ENCODE peak calls at places on chromosome 19, in six cellular contexts. A is PC-3; K is mucosa of descending colon; U is foreskin fibroblast; N is CD4-positive, alpha-beta memory T cell; H is adipocyte. Z is an unnamed sample.

GRCh38 chr19:48135411-48135810 is 24.8 kb upstream of the PLA2G4C start:
- DNase-seq in A (no peak), K (no peak), U (no peak), N (no peak), H (no peak), Z (no peak)

GRCh38 chr19:18320865-18321728 is 1.8 kb downstream of the LSM4 start:
- DNase-seq in A (no peak), K (peak), U (no peak), N (no peak), H (no peak), Z (no peak)

GRCh38 chr19:40348961-40349507 is 539 bp downstream of the PLD3 start:
- DNase-seq in A (peak), K (peak), U (peak), N (no peak), H (peak), Z (peak)

GRCh38 chr19:10138879-10139795 is 19.4 kb upstream of the EIF3G start:
- DNase-seq in A (no peak), K (no peak), U (no peak), N (no peak), H (no peak), Z (no peak)

GRCh38 chr19:8367327-8368001 is 3.5 kb downstream of the ANGPTL4 start:
- DNase-seq in A (peak), K (peak), U (peak), N (no peak), H (peak), Z (peak)

GRCh38 chr19:5914946-5915781 is 1.1 kb downstream of the CAPS start:
- DNase-seq in A (peak), K (peak), U (no peak), N (no peak), H (no peak), Z (no peak)

GRCh38 chr19:54094601-54095000 is 6.0 kb downstream of the OSCAR start:
- DNase-seq in A (no peak), K (no peak), U (no peak), N (no peak), H (no peak), Z (no peak)

GRCh38 chr19:55485439-55486011 is 537 bp downstream of the NAT14 start:
- DNase-seq in A (no peak), K (no peak), U (no peak), N (no peak), H (no peak), Z (no peak)

GRCh38 chr19:9406798-9407352 is 28.5 kb downstream of the ZNF266 start:
- DNase-seq in A (no peak), K (peak), U (peak), N (peak), H (peak), Z (peak)

GRCh38 chr19:44746946-44747738 is 1.4 kb upstream of the BCL3 start:
- DNase-seq in A (peak), K (peak), U (peak), N (peak), H (peak), Z (peak)

GRCh38 chr19:29418106-29418684 is 107.6 kb upstream of the VSTM2B start:
- DNase-seq in A (no peak), K (no peak), U (no peak), N (no peak), H (no peak), Z (no peak)

GRCh38 chr19:41997121-41997850 is 3.3 kb upstream of the ATP1A3 start:
- DNase-seq in A (peak), K (peak), U (peak), N (peak), H (peak), Z (peak)

GRCh38 chr19:33686687-33687541 is 65.2 kb downstream of the CHST8 start:
- DNase-seq in A (no peak), K (no peak), U (no peak), N (no peak), H (no peak), Z (no peak)

GRCh38 chr19:18460900-18461299 is 23.0 kb upstream of the ISYNA1 start:
- DNase-seq in A (no peak), K (no peak), U (no peak), N (no peak), H (no peak), Z (no peak)

GRCh38 chr19:7673995-7674667 is 2.8 kb upstream of the MCEMP1 start:
- DNase-seq in A (peak), K (peak), U (peak), N (no peak), H (peak), Z (peak)

GRCh38 chr19:29302002-29302928 is 89.3 kb upstream of the UQCRFS1 start:
- DNase-seq in A (no peak), K (no peak), U (no peak), N (no peak), H (no peak), Z (no peak)

GRCh38 chr19:33416307-33417215 is 43.1 kb downstream of the CEBPG start:
- DNase-seq in A (peak), K (peak), U (peak), N (peak), H (peak), Z (peak)

GRCh38 chr19:49120868-49121267 is 1.5 kb downstream of the PPFIA3 start:
- DNase-seq in A (no peak), K (no peak), U (no peak), N (no peak), H (no peak), Z (no peak)

GRCh38 chr19:4361152-4362037 is 18.0 kb downstream of the MPND start:
- DNase-seq in A (no peak), K (no peak), U (no peak), N (no peak), H (no peak), Z (no peak)

GRCh38 chr19:33063356-33064116 is 1.2 kb downstream of the RHPN2 start:
- DNase-seq in A (peak), K (peak), U (no peak), N (no peak), H (peak), Z (peak)

GRCh38 chr19:6890938-6891337 is 3.6 kb downstream of the ADGRE1 start:
- DNase-seq in A (no peak), K (no peak), U (no peak), N (peak), H (no peak), Z (no peak)

GRCh38 chr19:45424191-45425058 is 708 bp upstream of the ERCC1 start:
- DNase-seq in A (peak), K (no peak), U (peak), N (no peak), H (peak), Z (peak)

GRCh38 chr19:48770223-48770622 is 14.9 kb downstream of the FGF21 start:
- DNase-seq in A (no peak), K (no peak), U (no peak), N (no peak), H (peak), Z (peak)

GRCh38 chr19:29201849-29202248 is 11.1 kb downstream of the UQCRFS1 start:
- DNase-seq in A (no peak), K (no peak), U (no peak), N (no peak), H (no peak), Z (no peak)

GRCh38 chr19:28737021-28737525 is 475.9 kb downstream of the UQCRFS1 start:
- DNase-seq in A (peak), K (peak), U (peak), N (no peak), H (peak), Z (peak)

GRCh38 chr19:18386543-18387251 is 739 bp downstream of the GDF15 start:
- DNase-seq in A (no peak), K (peak), U (no peak), N (no peak), H (peak), Z (peak)

GRCh38 chr19:57437931-57438330 is 2.8 kb downstream of the ZNF749 start:
- DNase-seq in A (no peak), K (no peak), U (peak), N (no peak), H (no peak), Z (no peak)

GRCh38 chr19:49987159-49987698 is 26.3 kb upstream of the SIGLEC11 start:
- DNase-seq in A (peak), K (peak), U (peak), N (peak), H (peak), Z (peak)

GRCh38 chr19:16293133-16294085 is 31.2 kb upstream of the KLF2 start:
- DNase-seq in A (peak), K (peak), U (peak), N (no peak), H (peak), Z (peak)
- H3K4me3 ChIP-seq in A (peak), K (no peak), U (peak), N (no peak), H (peak), Z (peak)

DNA sequence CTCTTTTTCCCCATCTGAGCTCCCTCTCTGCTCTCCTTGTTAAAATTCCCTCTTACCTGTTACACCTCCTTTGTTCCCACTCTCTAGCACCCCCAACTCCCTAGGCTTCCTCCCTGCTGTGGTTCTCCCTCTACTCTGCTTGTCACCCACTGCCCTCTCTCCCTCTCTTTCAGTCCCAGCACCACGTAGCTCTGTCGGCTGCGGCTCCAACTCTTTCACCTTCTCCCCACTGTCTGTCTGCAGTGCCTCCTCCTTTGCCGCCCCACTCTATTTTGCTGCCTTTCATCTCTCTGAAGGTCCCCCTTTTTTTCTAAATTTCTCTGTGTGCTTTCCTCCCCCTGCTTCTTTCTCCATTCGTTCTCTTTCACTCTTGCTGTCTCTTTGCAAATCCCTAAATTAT is 1.1 kb downstream of the ZNF836 start:
- DNase-seq in A (no peak), K (peak), U (no peak), N (no peak), H (peak), Z (no peak)
- H3K4me3 ChIP-seq in A (peak), K (no peak), U (peak), N (peak), H (peak), Z (peak)

GRCh38 chr19:2523630-2524311 is 47.8 kb downstream of the GADD45B start:
- DNase-seq in A (no peak), K (no peak), U (peak), N (no peak), H (peak), Z (peak)

GRCh38 chr19:2527171-2527570 is 51.2 kb downstream of the GADD45B start:
- DNase-seq in A (no peak), K (no peak), U (no peak), N (no peak), H (no peak), Z (no peak)

GRCh38 chr19:2527716-2528115 is 51.8 kb downstream of the GADD45B start:
- DNase-seq in A (no peak), K (no peak), U (no peak), N (no peak), H (no peak), Z (no peak)

GRCh38 chr19:2524840-2525723 is 49.2 kb downstream of the GADD45B start:
- DNase-seq in A (peak), K (no peak), U (peak), N (no peak), H (peak), Z (peak)

GRCh38 chr19:2524361-2524839 is 48.5 kb downstream of the GADD45B start:
- DNase-seq in A (no peak), K (no peak), U (no peak), N (no peak), H (no peak), Z (no peak)
- H3K4me3 ChIP-seq in A (peak), K (no peak), U (no peak), N (no peak), H (peak), Z (no peak)

DNA sequence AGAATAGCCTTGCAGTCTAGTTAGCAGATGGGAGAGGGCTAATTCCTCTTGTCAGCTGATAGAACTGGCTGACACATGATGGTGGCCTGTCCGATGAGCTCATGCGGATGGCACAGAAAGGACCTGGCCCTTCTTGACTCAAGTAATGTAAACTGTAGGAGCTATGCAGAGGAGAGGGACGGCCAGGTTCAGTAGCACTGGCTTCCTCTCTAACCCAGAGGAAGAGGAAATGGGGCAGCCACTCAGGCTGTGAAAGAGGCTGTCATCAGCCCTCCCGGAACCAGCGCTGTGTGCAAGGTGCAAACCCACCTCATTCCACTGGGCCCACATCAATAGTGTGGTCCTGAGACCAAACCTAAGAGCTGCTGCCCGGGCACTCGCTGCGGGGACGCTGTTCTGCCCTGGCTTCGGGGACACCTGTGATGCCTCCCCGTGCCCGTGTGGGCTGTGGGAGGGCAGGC is 30.7 kb upstream of the USE1 start:
- DNase-seq in A (no peak), K (peak), U (no peak), N (peak), H (no peak), Z (no peak)
- H3K4me3 ChIP-seq in A (no peak), K (no peak), U (no peak), N (peak), H (no peak), Z (no peak)

DNA sequence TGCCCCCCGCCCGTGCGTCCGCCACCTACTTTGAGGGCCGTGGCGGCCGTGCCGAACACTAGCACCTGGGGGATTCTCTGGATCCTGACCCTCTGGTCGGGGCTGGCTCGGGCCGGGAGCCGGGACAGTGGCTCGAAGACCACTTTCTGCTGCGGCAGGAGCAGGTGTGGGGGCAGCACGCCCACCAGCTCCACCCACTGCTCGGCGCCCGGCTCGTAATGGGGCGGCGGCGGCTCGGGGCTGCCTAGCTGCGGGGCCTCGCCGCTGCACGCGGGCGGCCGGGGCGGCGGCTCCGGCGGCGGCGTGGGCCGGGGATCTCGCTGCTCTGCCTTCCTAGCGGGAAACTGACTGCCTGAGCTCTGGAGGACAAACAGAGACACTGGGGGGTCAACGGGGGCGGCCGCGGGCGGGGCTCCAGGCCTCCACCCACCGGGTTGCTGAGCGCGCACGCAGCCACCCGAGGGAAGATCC is 26.4 kb downstream of the DCAF15 start:
- DNase-seq in A (no peak), K (no peak), U (no peak), N (no peak), H (no peak), Z (no peak)
- H3K4me3 ChIP-seq in A (no peak), K (no peak), U (no peak), N (no peak), H (no peak), Z (no peak)

GRCh38 chr19:852136-853013 is at the start of gene ELANE:
- DNase-seq in A (no peak), K (no peak), U (no peak), N (no peak), H (no peak), Z (no peak)

GRCh38 chr19:850979-851335 is 1.1 kb upstream of the ELANE start:
- DNase-seq in A (no peak), K (no peak), U (no peak), N (no peak), H (no peak), Z (no peak)

GRCh38 chr19:853014-853553 is 981 bp downstream of the ELANE start:
- DNase-seq in A (no peak), K (no peak), U (no peak), N (no peak), H (no peak), Z (no peak)

GRCh38 chr19:848457-848921 is 3.6 kb upstream of the ELANE start:
- DNase-seq in A (no peak), K (no peak), U (no peak), N (no peak), H (no peak), Z (no peak)

DNA sequence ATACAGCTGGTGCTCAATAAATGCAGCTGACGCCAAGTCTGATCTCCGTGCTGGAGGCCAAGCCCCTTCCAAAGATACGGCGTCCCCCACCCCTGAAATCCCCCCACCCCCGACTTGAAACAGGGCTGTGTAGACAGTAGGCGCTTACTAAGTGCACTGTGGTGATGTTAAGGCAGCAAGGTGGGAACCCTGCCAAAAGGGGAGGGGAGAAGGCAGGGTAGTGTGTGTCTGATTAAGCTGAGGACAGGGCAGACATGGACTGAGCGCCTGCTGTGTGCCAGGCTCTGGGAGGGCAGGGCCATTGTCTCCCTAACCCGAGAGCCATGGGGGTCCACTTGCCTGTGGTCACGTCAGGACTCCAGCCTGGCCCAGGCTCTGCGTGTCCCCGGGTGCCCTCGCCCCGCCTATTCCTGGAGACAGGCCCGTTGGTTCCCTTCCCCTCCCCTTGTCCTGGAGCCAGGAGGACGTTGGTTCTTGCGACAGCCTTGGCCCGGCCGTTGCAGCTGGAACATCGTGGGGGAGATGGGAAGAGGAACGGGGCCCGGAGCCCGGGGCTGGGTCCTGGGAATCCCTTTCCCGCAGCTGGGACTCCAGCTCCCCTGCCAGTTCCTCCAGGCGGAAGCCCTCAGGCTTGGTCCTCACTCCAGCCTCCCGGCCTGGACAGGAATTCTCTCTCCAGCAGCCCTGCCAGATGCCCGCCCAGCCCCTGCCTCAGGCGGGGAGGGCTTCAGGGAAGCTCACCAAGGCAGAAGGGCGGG is 1.7 kb upstream of the ELANE start:
- DNase-seq in A (peak), K (peak), U (peak), N (no peak), H (peak), Z (peak)
- H3K4me3 ChIP-seq in A (peak), K (no peak), U (peak), N (no peak), H (peak), Z (no peak)

DNA sequence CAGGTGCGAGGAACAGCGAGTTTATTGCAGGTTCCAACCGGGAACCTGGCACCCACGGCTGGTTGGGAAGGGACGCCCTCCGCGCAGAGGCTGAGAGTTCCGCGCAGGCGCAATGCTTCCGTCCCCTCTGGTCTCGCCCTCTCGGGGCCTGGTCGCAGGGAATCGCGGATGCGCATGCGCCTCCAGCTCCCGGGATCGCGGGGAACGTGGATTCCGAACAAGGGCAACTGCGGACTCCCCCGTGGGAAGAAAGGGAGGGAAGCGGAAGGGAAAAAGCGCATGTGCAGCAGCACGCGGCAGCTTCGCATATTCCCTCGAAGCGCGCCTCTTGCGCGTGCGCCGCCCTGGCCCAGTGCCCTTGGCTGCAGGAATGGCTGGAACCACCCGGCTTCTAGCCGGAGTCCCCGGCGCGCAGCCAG is 1.1 kb downstream of the TSSK6 start:
- DNase-seq in A (no peak), K (peak), U (no peak), N (no peak), H (no peak), Z (peak)
- H3K4me3 ChIP-seq in A (no peak), K (no peak), U (peak), N (no peak), H (peak), Z (peak)

GRCh38 chr19:13025819-13026477 is 30.7 kb downstream of the NFIX start:
- DNase-seq in A (no peak), K (no peak), U (no peak), N (no peak), H (peak), Z (peak)
- H3K4me3 ChIP-seq in A (peak), K (no peak), U (peak), N (no peak), H (peak), Z (peak)

GRCh38 chr19:15431396-15432017 is 12.7 kb upstream of the AKAP8L start:
- DNase-seq in A (no peak), K (no peak), U (no peak), N (no peak), H (no peak), Z (no peak)

GRCh38 chr19:15428956-15429824 is 10.4 kb upstream of the AKAP8L start:
- DNase-seq in A (no peak), K (no peak), U (no peak), N (no peak), H (no peak), Z (no peak)

GRCh38 chr19:15432018-15432494 is 13.3 kb upstream of the AKAP8L start:
- DNase-seq in A (no peak), K (no peak), U (no peak), N (no peak), H (peak), Z (no peak)

GRCh38 chr19:15429825-15430467 is 11.2 kb upstream of the AKAP8L start:
- DNase-seq in A (no peak), K (no peak), U (no peak), N (no peak), H (no peak), Z (no peak)

DNA sequence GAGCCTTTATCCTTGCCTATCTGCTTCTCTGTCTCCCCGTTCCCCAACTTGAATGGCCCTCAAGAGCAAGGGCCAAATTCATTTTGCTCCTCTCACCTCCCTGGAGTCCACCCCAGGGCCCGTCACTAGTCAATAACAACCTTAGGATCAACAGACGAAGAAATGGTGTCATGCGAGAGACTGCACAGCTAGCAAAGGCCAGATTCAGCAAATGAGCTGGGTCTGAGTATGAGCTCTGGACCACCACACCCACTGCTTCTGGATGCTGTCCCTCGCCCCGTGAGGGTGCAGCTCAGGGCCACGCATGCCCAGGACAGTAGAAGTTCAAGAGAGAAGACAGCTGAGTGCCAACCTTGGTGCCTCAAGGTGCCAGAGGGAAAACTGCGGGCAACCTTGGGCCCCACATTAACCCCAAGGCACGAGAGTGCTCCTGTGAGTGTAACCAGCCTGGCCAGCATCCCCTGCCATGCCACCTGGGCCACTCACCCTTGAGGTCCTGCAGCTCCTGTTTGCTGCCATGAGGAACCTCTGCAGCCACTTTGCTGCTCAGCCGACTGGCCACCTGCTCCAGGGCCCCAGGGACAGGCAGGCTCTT is 11.8 kb upstream of the AKAP8L start:
- DNase-seq in A (no peak), K (no peak), U (no peak), N (no peak), H (no peak), Z (no peak)
- H3K4me3 ChIP-seq in A (peak), K (no peak), U (peak), N (peak), H (peak), Z (peak)

Z was measured in fibroblast of the aortic adventitia.